ENCODE peak calls at places on chromosomes 2 and 18, in four cellular contexts. One of them, this sample, is unnamed.

GRCh38 chr2:33242845-33243244 is 233.6 kb upstream of the RASGRP3 start:
- DNase-seq in GM23248: peak; percentile 82
- DNase-seq in Karpas-422: no peak
- DNase-seq in mammary epithelial cell: peak; percentile 68
- DNase-seq in this sample: peak; percentile 86

GRCh38 chr18:45765740-45766139 is 41.8 kb downstream of the SLC14A1 start:
- DNase-seq in mammary epithelial cell: no peak
- DNase-seq in GM23248: no peak
- DNase-seq in Karpas-422: no peak
- DNase-seq in this sample: no peak

GRCh38 chr18:53991202-53991601 is 233.3 kb downstream of the MBD2 start:
- DNase-seq in Karpas-422: no peak
- DNase-seq in mammary epithelial cell: peak; percentile 46
- DNase-seq in GM23248: peak; percentile 39
- DNase-seq in this sample: no peak

GRCh38 chr2:25314514-25315315 is 27.0 kb downstream of the DNMT3A start:
- DNase-seq in Karpas-422: no peak
- DNase-seq in GM23248: no peak
- DNase-seq in mammary epithelial cell: no peak
- DNase-seq in this sample: no peak

GRCh38 chr2:102427249-102427648 is 4.3 kb downstream of the IL18RAP start:
- DNase-seq in Karpas-422: no peak
- DNase-seq in GM23248: no peak
- DNase-seq in mammary epithelial cell: no peak
- DNase-seq in this sample: no peak

GRCh38 chr2:196160101-196160500 is 11.3 kb downstream of the STK17B start:
- DNase-seq in mammary epithelial cell: peak; percentile 84
- DNase-seq in Karpas-422: no peak
- DNase-seq in GM23248: peak; percentile 88
- DNase-seq in this sample: peak; percentile 72

GRCh38 chr2:10481666-10482157 is 33.6 kb upstream of the ODC1 start:
- DNase-seq in mammary epithelial cell: no peak
- DNase-seq in Karpas-422: no peak
- DNase-seq in GM23248: no peak
- DNase-seq in this sample: no peak

GRCh38 chr2:106117882-106118684 is 76.0 kb downstream of the UXS1 start:
- DNase-seq in GM23248: no peak
- DNase-seq in mammary epithelial cell: peak; percentile 47
- DNase-seq in Karpas-422: no peak
- DNase-seq in this sample: no peak

GRCh38 chr2:204144487-204144886 is 207.9 kb downstream of the ICOS start:
- DNase-seq in mammary epithelial cell: no peak
- DNase-seq in GM23248: no peak
- DNase-seq in Karpas-422: no peak
- DNase-seq in this sample: no peak

GRCh38 chr2:213315168-213315876 is 31.1 kb downstream of the SPAG16 start:
- DNase-seq in mammary epithelial cell: no peak
- DNase-seq in GM23248: no peak
- DNase-seq in Karpas-422: no peak
- DNase-seq in this sample: no peak

GRCh38 chr2:99399795-99400194 is 62.6 kb downstream of the EIF5B start:
- DNase-seq in Karpas-422: no peak
- DNase-seq in mammary epithelial cell: no peak
- DNase-seq in GM23248: no peak
- DNase-seq in this sample: no peak
- H3K36me3 ChIP-seq in Karpas-422: peaks cover 89% of the 10 kb centered on the region
- H3K36me3 ChIP-seq in mammary epithelial cell: peaks cover 49% of the 10 kb centered on the region
- H3K36me3 ChIP-seq in GM23248: peaks cover 78% of the 10 kb centered on the region
- H3K36me3 ChIP-seq in this sample: peaks cover 89% of the 10 kb centered on the region

GRCh38 chr2:66032376-66032775 is 402.5 kb upstream of the MEIS1 start:
- DNase-seq in mammary epithelial cell: no peak
- DNase-seq in GM23248: no peak
- DNase-seq in Karpas-422: no peak
- DNase-seq in this sample: no peak

GRCh38 chr2:66034467-66034866 is 400.5 kb upstream of the MEIS1 start:
- DNase-seq in Karpas-422: no peak
- DNase-seq in GM23248: no peak
- DNase-seq in mammary epithelial cell: no peak
- DNase-seq in this sample: no peak

DNA sequence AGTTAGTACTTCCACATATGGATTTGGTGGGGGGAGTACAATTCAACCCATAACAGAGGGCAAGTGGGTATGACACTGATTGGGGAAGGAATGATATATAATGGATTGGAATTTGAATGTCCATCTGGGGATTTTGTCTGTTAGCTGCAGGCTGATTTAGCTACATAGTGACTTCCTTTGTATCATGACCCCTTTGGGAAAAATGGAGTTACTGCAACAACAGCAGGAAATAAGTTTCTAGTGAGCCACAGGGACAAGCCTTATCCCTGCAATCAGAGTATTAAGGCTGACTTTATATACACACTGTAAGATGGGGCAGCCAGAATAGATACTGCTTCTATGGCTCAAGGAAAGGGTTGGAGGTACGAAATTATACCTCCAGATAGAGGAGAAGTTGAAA is 404.4 kb upstream of the MEIS1 start:
- DNase-seq in Karpas-422: no peak
- DNase-seq in GM23248: peak; percentile 8
- DNase-seq in mammary epithelial cell: no peak
- DNase-seq in this sample: no peak
- H3K79me2 ChIP-seq in Karpas-422: no peaks in the 10 kb centered on the region
- H3K79me2 ChIP-seq in GM23248: no peaks in the 10 kb centered on the region
- H3K79me2 ChIP-seq in mammary epithelial cell: no peaks in the 10 kb centered on the region
- H3K79me2 ChIP-seq in this sample: no peaks in the 10 kb centered on the region

DNA sequence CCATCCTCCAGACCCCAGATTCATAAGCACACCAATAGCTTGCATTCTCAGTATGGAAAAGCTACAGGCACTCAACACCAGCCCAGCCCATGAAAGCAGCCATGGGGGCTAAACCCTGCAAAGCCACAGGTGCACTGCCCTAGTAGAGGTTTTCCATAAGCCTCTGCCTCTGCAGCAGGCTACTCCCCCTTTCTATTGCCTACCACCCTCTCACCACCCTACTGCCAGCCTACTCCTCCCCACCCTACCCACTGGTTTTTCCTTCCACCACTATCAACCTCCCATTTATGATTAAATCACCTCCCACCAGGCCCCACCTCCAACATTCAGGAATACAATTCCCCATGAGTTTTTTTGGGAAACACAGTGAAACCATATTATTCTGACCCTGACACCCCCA is 96.4 kb upstream of the TEKT4 start:
- DNase-seq in mammary epithelial cell: no peak
- DNase-seq in GM23248: no peak
- DNase-seq in Karpas-422: no peak
- DNase-seq in this sample: no peak
- H3K9me3 ChIP-seq in mammary epithelial cell: no peaks in the 10 kb centered on the region
- H3K9me3 ChIP-seq in GM23248: no peaks in the 10 kb centered on the region
- H3K9me3 ChIP-seq in Karpas-422: no peaks in the 10 kb centered on the region
- H3K9me3 ChIP-seq in this sample: no peaks in the 10 kb centered on the region

GRCh38 chr18:21557607-21558253 is 42.8 kb downstream of the ESCO1 start:
- DNase-seq in GM23248: no peak
- DNase-seq in Karpas-422: no peak
- DNase-seq in mammary epithelial cell: peak; percentile 23
- DNase-seq in this sample: no peak
- H3K36me3 ChIP-seq in GM23248: peaks cover 32% of the 10 kb centered on the region
- H3K36me3 ChIP-seq in Karpas-422: peaks cover 46% of the 10 kb centered on the region
- H3K36me3 ChIP-seq in mammary epithelial cell: peaks cover 18% of the 10 kb centered on the region
- H3K36me3 ChIP-seq in this sample: peaks cover 24% of the 10 kb centered on the region

GRCh38 chr2:108533832-108534576 is at the start of gene LIMS1:
- DNase-seq in Karpas-422: peak; percentile 90
- DNase-seq in mammary epithelial cell: peak; percentile 85
- DNase-seq in GM23248: peak; percentile 94
- DNase-seq in this sample: peak; percentile 99

GRCh38 chr2:108536911-108537310 is 2.6 kb downstream of the LIMS1 start:
- DNase-seq in GM23248: no peak
- DNase-seq in Karpas-422: peak; percentile 27
- DNase-seq in mammary epithelial cell: no peak
- DNase-seq in this sample: no peak

GRCh38 chr2:108536133-108536780 is 2.0 kb downstream of the LIMS1 start:
- DNase-seq in GM23248: peak; percentile 48
- DNase-seq in Karpas-422: no peak
- DNase-seq in mammary epithelial cell: peak; percentile 35
- DNase-seq in this sample: peak; percentile 11

GRCh38 chr2:108535380-108535677 is 1.1 kb downstream of the LIMS1 start:
- DNase-seq in mammary epithelial cell: peak; percentile 25
- DNase-seq in Karpas-422: no peak
- DNase-seq in GM23248: peak; percentile 59
- DNase-seq in this sample: peak; percentile 84

GRCh38 chr2:108534577-108535379 is 508 bp downstream of the LIMS1 start:
- DNase-seq in GM23248: peak; percentile 70
- DNase-seq in Karpas-422: peak; percentile 65
- DNase-seq in mammary epithelial cell: peak; percentile 35
- DNase-seq in this sample: peak; percentile 72
- H3K79me2 ChIP-seq in GM23248: peaks cover 52% of the 10 kb centered on the region
- H3K79me2 ChIP-seq in Karpas-422: no peaks in the 10 kb centered on the region
- H3K79me2 ChIP-seq in mammary epithelial cell: peaks cover 56% of the 10 kb centered on the region
- H3K79me2 ChIP-seq in this sample: peaks cover 52% of the 10 kb centered on the region

GRCh38 chr2:175601969-175602368 is 400.1 kb downstream of the LNPK start:
- DNase-seq in mammary epithelial cell: no peak
- DNase-seq in Karpas-422: no peak
- DNase-seq in GM23248: no peak
- DNase-seq in this sample: no peak

GRCh38 chr2:175605599-175605988 is 396.5 kb downstream of the LNPK start:
- DNase-seq in GM23248: no peak
- DNase-seq in mammary epithelial cell: no peak
- DNase-seq in Karpas-422: no peak
- DNase-seq in this sample: no peak

GRCh38 chr2:175597286-175597685 is 404.8 kb downstream of the LNPK start:
- DNase-seq in GM23248: peak; percentile 42
- DNase-seq in mammary epithelial cell: no peak
- DNase-seq in Karpas-422: no peak
- DNase-seq in this sample: no peak

GRCh38 chr2:175595139-175595538 is 406.9 kb downstream of the LNPK start:
- DNase-seq in mammary epithelial cell: no peak
- DNase-seq in GM23248: no peak
- DNase-seq in Karpas-422: peak; percentile 40
- DNase-seq in this sample: no peak

GRCh38 chr2:175600024-175600831 is 401.8 kb downstream of the LNPK start:
- DNase-seq in mammary epithelial cell: peak; percentile 4
- DNase-seq in GM23248: peak; percentile 91
- DNase-seq in Karpas-422: no peak
- DNase-seq in this sample: no peak
- H3K9me3 ChIP-seq in mammary epithelial cell: no peaks in the 10 kb centered on the region
- H3K9me3 ChIP-seq in GM23248: no peaks in the 10 kb centered on the region
- H3K9me3 ChIP-seq in Karpas-422: no peaks in the 10 kb centered on the region
- H3K9me3 ChIP-seq in this sample: no peaks in the 10 kb centered on the region

DNA sequence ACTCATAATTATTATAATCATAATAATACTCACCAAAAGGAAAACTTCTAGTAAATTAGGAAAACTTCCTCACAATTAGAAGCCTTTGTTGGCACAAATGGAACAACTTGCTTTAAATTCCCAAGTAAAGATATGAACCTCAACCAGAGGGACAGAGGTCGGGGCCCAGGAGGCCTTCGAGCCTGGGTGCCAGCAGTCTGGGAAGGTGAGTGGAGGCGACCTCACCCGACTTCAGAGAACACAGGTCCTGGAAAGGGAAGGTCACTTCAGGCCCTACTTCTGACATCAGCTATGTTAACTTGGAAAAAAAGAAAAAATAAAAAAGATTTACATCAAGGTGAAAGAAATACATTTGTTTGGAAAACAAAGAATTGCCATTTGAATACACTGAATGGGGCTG is 350.0 kb upstream of the MYT1L start:
- DNase-seq in GM23248: no peak
- DNase-seq in mammary epithelial cell: no peak
- DNase-seq in Karpas-422: no peak
- DNase-seq in this sample: no peak
- H3K36me3 ChIP-seq in GM23248: no peaks in the 10 kb centered on the region
- H3K36me3 ChIP-seq in mammary epithelial cell: no peaks in the 10 kb centered on the region
- H3K36me3 ChIP-seq in Karpas-422: no peaks in the 10 kb centered on the region
- H3K36me3 ChIP-seq in this sample: no peaks in the 10 kb centered on the region

GRCh38 chr2:31980674-31981356 is 30.0 kb downstream of the MEMO1 start:
- DNase-seq in GM23248: peak; percentile 35
- DNase-seq in Karpas-422: peak; percentile 79
- DNase-seq in mammary epithelial cell: no peak
- DNase-seq in this sample: no peak
- H3K79me2 ChIP-seq in GM23248: peaks cover 100% of the 10 kb centered on the region
- H3K79me2 ChIP-seq in Karpas-422: peaks cover 99% of the 10 kb centered on the region
- H3K79me2 ChIP-seq in mammary epithelial cell: peaks cover 98% of the 10 kb centered on the region
- H3K79me2 ChIP-seq in this sample: peaks cover 92% of the 10 kb centered on the region

DNA sequence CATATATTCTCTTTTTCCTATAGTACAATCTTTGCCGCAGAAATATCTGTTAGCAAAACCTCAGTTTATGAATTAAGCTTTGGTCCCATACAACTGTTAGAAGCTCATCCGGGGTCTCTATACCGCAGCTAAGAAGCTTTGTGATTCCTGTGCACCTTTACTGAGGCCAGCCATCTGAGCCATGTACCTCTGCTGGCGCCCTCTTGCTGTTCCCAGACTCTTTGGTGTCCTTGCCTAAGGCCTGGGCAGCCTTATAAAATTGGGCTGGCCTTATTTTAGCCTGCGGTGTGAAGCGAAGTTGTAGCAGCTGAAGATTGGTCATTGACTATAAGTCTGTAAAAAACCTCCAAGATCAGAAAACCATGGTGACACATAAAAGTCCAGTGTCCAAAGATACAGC is 1135.1 kb upstream of the CHAC2 start:
- DNase-seq in mammary epithelial cell: no peak
- DNase-seq in Karpas-422: no peak
- DNase-seq in GM23248: no peak
- DNase-seq in this sample: no peak
- H3K9me3 ChIP-seq in mammary epithelial cell: no peaks in the 10 kb centered on the region
- H3K9me3 ChIP-seq in Karpas-422: no peaks in the 10 kb centered on the region
- H3K9me3 ChIP-seq in GM23248: no peaks in the 10 kb centered on the region
- H3K9me3 ChIP-seq in this sample: no peaks in the 10 kb centered on the region

GRCh38 chr18:79440316-79440715 is 44.6 kb downstream of the NFATC1 start:
- DNase-seq in GM23248: no peak
- DNase-seq in Karpas-422: no peak
- DNase-seq in mammary epithelial cell: no peak
- DNase-seq in this sample: no peak

GRCh38 chr18:79436556-79437275 is 41.0 kb downstream of the NFATC1 start:
- DNase-seq in GM23248: no peak
- DNase-seq in Karpas-422: no peak
- DNase-seq in mammary epithelial cell: no peak
- DNase-seq in this sample: no peak

GRCh38 chr18:79438089-79438488 is 42.4 kb downstream of the NFATC1 start:
- DNase-seq in GM23248: peak; percentile 30
- DNase-seq in mammary epithelial cell: no peak
- DNase-seq in Karpas-422: no peak
- DNase-seq in this sample: no peak

GRCh38 chr18:79439201-79440023 is 43.7 kb downstream of the NFATC1 start:
- DNase-seq in GM23248: no peak
- DNase-seq in Karpas-422: no peak
- DNase-seq in mammary epithelial cell: no peak
- DNase-seq in this sample: peak; percentile 87

DNA sequence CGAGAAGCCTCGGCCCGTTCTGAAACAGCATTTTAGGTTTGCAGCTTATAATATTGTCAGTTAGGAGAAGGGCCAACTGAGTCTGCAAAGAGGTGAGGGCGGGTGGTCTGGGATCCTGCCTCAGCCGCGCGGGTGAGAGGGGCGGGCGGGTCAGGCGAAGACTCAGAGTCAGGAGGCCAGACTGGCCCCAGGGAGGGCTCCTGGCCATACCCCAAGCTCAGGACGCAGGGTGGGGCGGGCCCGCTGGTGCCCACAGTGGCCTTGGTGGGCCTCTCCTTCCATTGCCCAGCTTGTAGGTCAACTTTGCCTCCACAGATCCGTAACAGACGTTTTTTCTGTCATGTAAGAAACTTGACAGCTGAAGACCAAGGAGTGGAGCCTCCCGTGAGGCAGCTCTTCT is 42.9 kb downstream of the NFATC1 start:
- DNase-seq in GM23248: no peak
- DNase-seq in Karpas-422: no peak
- DNase-seq in mammary epithelial cell: no peak
- DNase-seq in this sample: no peak
- H3K36me3 ChIP-seq in GM23248: no peaks in the 10 kb centered on the region
- H3K36me3 ChIP-seq in Karpas-422: peaks cover 7% of the 10 kb centered on the region
- H3K36me3 ChIP-seq in mammary epithelial cell: no peaks in the 10 kb centered on the region
- H3K36me3 ChIP-seq in this sample: no peaks in the 10 kb centered on the region